ENCODE peak calls at places on chromosomes 2 and 18, in nine cellular contexts. D is GM23248, P is prostate gland, N is neural progenitor cell, F is Peyer's patch, U is lower lobe of right lung, W is upper lobe of right lung, V is HCT116, G is stomach. S is an unnamed sample.

GRCh38 chr2:109516445-109517117 is 97.2 kb downstream of the SEPTIN10 start:
- DNase-seq in G (peak; percentile 55), U (peak; percentile 65), D (peak; percentile 50), F (no peak), N (peak; percentile 86), V (peak; percentile 33), W (peak; percentile 73), P (no peak), S (peak; percentile 80)

GRCh38 chr2:4673025-4673489 is 969.7 kb downstream of the DCDC2C start:
- DNase-seq in P (no peak), G (no peak), D (peak; percentile 0), V (no peak), W (no peak), N (no peak), F (no peak), U (no peak), S (no peak)

GRCh38 chr2:111918383-111918806 is 20.0 kb downstream of the MERTK start:
- DNase-seq in G (no peak), V (no peak), F (no peak), D (peak; percentile 75), U (no peak), P (no peak), N (no peak), W (no peak), S (no peak)

GRCh38 chr2:22855761-22856184 is 529.2 kb upstream of the KLHL29 start:
- DNase-seq in F (no peak), U (no peak), P (no peak), G (no peak), W (no peak), N (no peak), V (no peak), D (no peak), S (no peak)

GRCh38 chr2:230160112-230160660 is 59.6 kb downstream of the SP110 start:
- DNase-seq in P (no peak), W (no peak), V (peak; percentile 26), G (peak; percentile 59), N (peak; percentile 52), U (peak; percentile 58), F (peak; percentile 35), D (peak; percentile 70), S (peak; percentile 28)

GRCh38 chr18:25364732-25365131 is 12.8 kb upstream of the ZNF521 start:
- DNase-seq in W (no peak), G (no peak), U (no peak), F (no peak), V (no peak), P (no peak), D (no peak), N (no peak), S (no peak)

GRCh38 chr2:128233790-128234395 is 84.8 kb downstream of the HS6ST1 start:
- DNase-seq in W (peak; percentile 20), G (no peak), D (no peak), P (no peak), N (no peak), U (no peak), V (no peak), F (no peak), S (no peak)

GRCh38 chr18:53909668-53910067 is 314.8 kb downstream of the MBD2 start:
- DNase-seq in U (no peak), V (peak; percentile 19), D (peak; percentile 48), P (peak; percentile 5), F (no peak), N (no peak), G (no peak), W (no peak), S (no peak)

GRCh38 chr2:119219873-119220272 is 3.8 kb upstream of the STEAP3 start:
- DNase-seq in W (no peak), P (no peak), U (no peak), F (no peak), N (no peak), G (no peak), V (no peak), D (no peak), S (no peak)

GRCh38 chr2:186459009-186459408 is 27.1 kb upstream of the ZC3H15 start:
- DNase-seq in W (no peak), D (peak; percentile 50), N (peak; percentile 17), F (no peak), G (no peak), V (peak; percentile 15), U (no peak), P (no peak), S (no peak)

GRCh38 chr18:55513199-55513598 is 74.8 kb downstream of the TCF4 start:
- DNase-seq in G (no peak), W (no peak), P (no peak), F (no peak), D (peak; percentile 66), N (no peak), V (no peak), U (no peak), S (no peak)

GRCh38 chr2:7060156-7060555 is 142.9 kb downstream of the RNF144A start:
- DNase-seq in U (no peak), V (no peak), F (no peak), P (no peak), G (no peak), N (no peak), D (no peak), W (no peak), S (no peak)

GRCh38 chr18:79529296-79529695 is 133.6 kb downstream of the NFATC1 start:
- DNase-seq in D (no peak), N (no peak), U (peak; percentile 14), G (peak; percentile 17), F (no peak), W (peak; percentile 25), V (no peak), P (no peak), S (no peak)

GRCh38 chr2:133379159-133379558 is 189.1 kb downstream of the NCKAP5 start:
- DNase-seq in G (no peak), P (no peak), N (no peak), U (no peak), V (no peak), F (no peak), W (no peak), D (peak; percentile 73), S (no peak)

GRCh38 chr2:207072579-207072978 is 93.2 kb downstream of the KLF7 start:
- DNase-seq in N (no peak), P (no peak), G (no peak), V (no peak), D (no peak), F (no peak), U (no peak), W (no peak), S (no peak)

GRCh38 chr2:67290451-67290991 is 106.6 kb upstream of the ETAA1 start:
- DNase-seq in W (no peak), V (peak; percentile 3), D (peak; percentile 87), F (no peak), G (no peak), P (no peak), U (no peak), N (no peak), S (no peak)

DNA sequence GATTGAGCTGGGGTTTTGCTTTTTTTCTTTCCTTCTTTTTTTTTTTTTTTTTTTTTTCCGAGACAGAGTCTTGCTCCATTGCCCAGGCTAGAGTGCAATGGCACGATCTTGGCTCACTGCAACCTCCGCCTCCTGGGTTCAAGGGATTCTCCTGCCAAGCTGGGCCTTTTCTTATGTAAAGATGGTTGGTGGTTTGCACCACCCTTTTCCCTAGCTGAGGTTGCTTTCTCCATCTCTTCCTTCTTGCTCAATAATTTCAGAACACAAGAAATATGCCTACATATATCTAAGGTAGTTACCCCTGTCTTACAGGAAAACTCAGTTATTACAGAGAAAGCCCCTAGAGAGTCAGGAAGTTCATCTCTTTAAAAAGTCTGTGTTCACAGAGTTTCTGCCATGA is 7.0 kb downstream of the TTC39C start:
- DNase-seq in F (no peak), N (no peak), P (no peak), V (no peak), W (no peak), G (no peak), D (no peak), U (no peak), S (no peak)
- H3K4me1 ChIP-seq in F (no peaks in the 10 kb centered on the region), N (peaks cover 10% of the 10 kb centered on the region), P (no peaks in the 10 kb centered on the region), V (peaks cover 14% of the 10 kb centered on the region), W (peaks cover 28% of the 10 kb centered on the region), G (peaks cover 15% of the 10 kb centered on the region), D (peaks cover 14% of the 10 kb centered on the region), U (peaks cover 52% of the 10 kb centered on the region), S (peaks cover 4% of the 10 kb centered on the region)

GRCh38 chr2:69789762-69790600 is 39.5 kb upstream of the GMCL1 start:
- DNase-seq in P (no peak), N (no peak), U (no peak), G (no peak), V (no peak), W (no peak), F (no peak), D (peak; percentile 59), S (no peak)
- H3K4me3 ChIP-seq in P (no peak overlapping the region), N (no peak overlapping the region), U (no peak overlapping the region), G (no peak overlapping the region), V (no peak overlapping the region), W (no peak overlapping the region), F (no peak overlapping the region), D (peak overlapping the region; percentile 50), S (no peak overlapping the region)

GRCh38 chr2:168467729-168468128 is 11.7 kb downstream of the CERS6 start:
- DNase-seq in G (no peak), P (no peak), N (no peak), W (no peak), V (no peak), F (no peak), U (no peak), D (no peak), S (no peak)

GRCh38 chr2:168466834-168467565 is 10.9 kb downstream of the CERS6 start:
- DNase-seq in V (no peak), G (no peak), P (no peak), W (no peak), D (no peak), F (no peak), N (no peak), U (no peak), S (no peak)

GRCh38 chr2:168468354-168468753 is 12.3 kb downstream of the CERS6 start:
- DNase-seq in P (no peak), V (no peak), U (no peak), F (no peak), G (no peak), D (no peak), W (no peak), N (no peak), S (no peak)

GRCh38 chr2:168466190-168466737 is 10.2 kb downstream of the CERS6 start:
- DNase-seq in P (no peak), F (no peak), W (no peak), N (no peak), U (no peak), G (no peak), D (no peak), V (no peak), S (no peak)

DNA sequence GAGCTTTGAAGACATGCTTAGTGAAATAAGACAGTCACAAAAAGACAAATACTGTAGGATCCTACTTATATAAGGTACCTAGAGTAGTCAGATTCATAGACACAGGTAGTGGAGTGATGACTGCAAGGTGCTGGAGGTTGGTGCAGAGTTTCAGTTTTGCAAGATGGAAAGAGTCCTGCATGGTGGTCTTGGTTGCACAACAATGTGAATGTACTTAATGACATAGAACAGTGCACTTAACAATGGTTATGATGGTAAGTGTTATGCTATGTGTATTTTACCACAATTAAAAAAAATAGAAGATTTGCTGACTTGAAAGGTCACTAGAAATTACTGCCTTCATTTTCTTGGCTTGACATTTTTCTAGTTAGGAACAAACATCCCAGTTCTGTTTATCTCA is 9.5 kb downstream of the CERS6 start:
- DNase-seq in G (no peak), U (no peak), N (no peak), W (no peak), F (no peak), P (no peak), V (no peak), D (no peak), S (no peak)
- H3K4me1 ChIP-seq in G (peaks cover 48% of the 10 kb centered on the region), U (peaks cover 22% of the 10 kb centered on the region), N (peaks cover 56% of the 10 kb centered on the region), W (peaks cover 21% of the 10 kb centered on the region), F (no peaks in the 10 kb centered on the region), P (peaks cover 8% of the 10 kb centered on the region), V (no peaks in the 10 kb centered on the region), D (no peaks in the 10 kb centered on the region), S (peaks cover 23% of the 10 kb centered on the region)

GRCh38 chr2:237626813-237627451 is 455 bp upstream of the LRRFIP1 start:
- DNase-seq in U (no peak), F (no peak), N (peak; percentile 48), W (peak; percentile 64), P (no peak), G (no peak), V (no peak), D (peak; percentile 27), S (peak; percentile 72)
- H3K4me3 ChIP-seq in U (peak overlapping the region; percentile 66), F (peak overlapping the region; percentile 40), N (peak overlapping the region; percentile 67), W (peak overlapping the region; percentile 60), P (peak overlapping the region; percentile 77), G (peak overlapping the region; percentile 78), V (no peak overlapping the region), D (peak overlapping the region; percentile 64), S (peak overlapping the region; percentile 79)